ENCODE peak calls at places on chromosome 11, in four cellular contexts. E, M, Q and N are unnamed samples.

GRCh38 chr11:103794262-103794661 is 242.2 kb upstream of the DDI1 start:
- DNase-seq in E (no peak), M (no peak), Q (no peak), N (no peak)

GRCh38 chr11:16815047-16815767 is 76.8 kb downstream of the C11orf58 start:
- DNase-seq in Q (no peak), M (peak), E (no peak), N (peak)

GRCh38 chr11:116693206-116694016 is 79.4 kb downstream of the BUD13 start:
- DNase-seq in M (no peak), Q (peak), E (no peak), N (no peak)

GRCh38 chr11:69099193-69099592 is 50.5 kb downstream of the TPCN2 start:
- DNase-seq in Q (no peak), E (no peak), M (no peak), N (no peak)

GRCh38 chr11:87439981-87440760 is 402.4 kb downstream of the TMEM135 start:
- DNase-seq in E (no peak), M (no peak), Q (no peak), N (no peak)

GRCh38 chr11:85827768-85828639 is 17.1 kb upstream of the SYTL2 start:
- DNase-seq in Q (peak), M (no peak), E (no peak), N (no peak)

GRCh38 chr11:72617080-72617744 is 57.0 kb downstream of the PDE2A start:
- DNase-seq in M (peak), E (no peak), Q (no peak), N (no peak)

GRCh38 chr11:103566116-103566515 is 456.9 kb downstream of the DYNC2H1 start:
- DNase-seq in Q (no peak), M (no peak), E (no peak), N (no peak)

GRCh38 chr11:133075351-133075750 is 456.9 kb downstream of the OPCML start:
- DNase-seq in E (no peak), Q (no peak), M (no peak), N (no peak)

GRCh38 chr11:118198370-118198769 is 21.9 kb upstream of the SCN2B start:
- DNase-seq in Q (peak), M (peak), E (peak), N (peak)

GRCh38 chr11:61888043-61888442 is 3.3 kb downstream of the FADS3 start:
- DNase-seq in E (no peak), Q (peak), M (no peak), N (no peak)

GRCh38 chr11:126113963-126114362 is 51.3 kb upstream of the CDON start:
- DNase-seq in E (no peak), M (no peak), Q (no peak), N (no peak)

GRCh38 chr11:108556019-108556418 is 37.5 kb downstream of the EXPH5 start:
- DNase-seq in E (no peak), Q (no peak), M (no peak), N (no peak)

GRCh38 chr11:43904737-43905515 is 24.3 kb downstream of the ALKBH3 start:
- DNase-seq in Q (peak), M (peak), E (no peak), N (no peak)

GRCh38 chr11:74443071-74443864 is 24.1 kb downstream of the KCNE3 start:
- DNase-seq in M (no peak), E (peak), Q (peak), N (no peak)

GRCh38 chr11:40754297-40754696 is 705.2 kb downstream of the LRRC4C start:
- DNase-seq in E (no peak), Q (no peak), M (no peak), N (no peak)

GRCh38 chr11:64331569-64332371 is 8.2 kb upstream of the CCDC88B start:
- DNase-seq in E (peak), Q (peak), M (no peak), N (no peak)

GRCh38 chr11:45150301-45150700 is 3.9 kb downstream of the PRDM11 start:
- DNase-seq in E (no peak), Q (no peak), M (no peak), N (no peak)

GRCh38 chr11:57214494-57214893 is 22.6 kb downstream of the APLNR start:
- DNase-seq in E (no peak), Q (peak), M (no peak), N (no peak)

GRCh38 chr11:69060806-69061712 is 12.3 kb downstream of the TPCN2 start:
- DNase-seq in M (no peak), E (no peak), Q (no peak), N (no peak)

GRCh38 chr11:29916040-29916439 is 100.8 kb downstream of the KCNA4 start:
- DNase-seq in Q (no peak), M (no peak), E (no peak), N (no peak)

GRCh38 chr11:20639688-20640087 is 29.7 kb upstream of the NELL1 start:
- DNase-seq in Q (no peak), E (no peak), M (no peak), N (no peak)

GRCh38 chr11:82980947-82981346 is 79.4 kb downstream of the DDIAS start:
- DNase-seq in Q (no peak), E (no peak), M (no peak), N (no peak)

GRCh38 chr11:12331239-12331874 is 46.0 kb upstream of the PARVA start:
- DNase-seq in M (peak), E (peak), Q (peak), N (peak)

GRCh38 chr11:90426442-90426841 is 203.6 kb upstream of the CHORDC1 start:
- DNase-seq in M (no peak), E (no peak), Q (no peak), N (no peak)